ENCODE peak calls at places on chromosomes 12 and 14, in five cellular contexts. S is left ventricle myocardium superior, D is LHCN-M2, T is fibroblast of lung, L is DMS153. Z is an unnamed sample.

GRCh38 chr14:30558362-30558674 is 640 bp upstream of the G2E3 start:
- DNase-seq in S (no peak), D (no peak), T (no peak), L (no peak), Z (no peak)

GRCh38 chr14:105685003-105685402 is 158.6 kb downstream of the TMEM121 start:
- DNase-seq in S (no peak), D (no peak), T (no peak), L (no peak), Z (no peak)

GRCh38 chr12:107395817-107396216 is 289.8 kb upstream of the PWP1 start:
- DNase-seq in S (no peak), D (no peak), T (no peak), L (peak), Z (no peak)

GRCh38 chr14:75427126-75427481 is 718 bp upstream of the JDP2 start:
- DNase-seq in S (peak), D (no peak), T (no peak), L (no peak), Z (no peak)

GRCh38 chr14:73924337-73924736 is 25.6 kb downstream of the FAM161B start:
- DNase-seq in S (no peak), D (no peak), T (peak), L (no peak), Z (no peak)

GRCh38 chr14:49950275-49951250 is 57.7 kb downstream of the ARF6 start:
- DNase-seq in S (no peak), D (peak), T (no peak), L (peak), Z (no peak)

GRCh38 chr14:73251516-73252215 is 14.4 kb downstream of the PAPLN start:
- DNase-seq in S (peak), D (no peak), T (no peak), L (no peak), Z (no peak)

GRCh38 chr14:104202259-104203070 is 64.1 kb downstream of the KIF26A start:
- DNase-seq in S (no peak), D (no peak), T (no peak), L (peak), Z (no peak)

GRCh38 chr12:98678236-98678945 is 33.3 kb downstream of the APAF1 start:
- DNase-seq in S (no peak), D (no peak), T (no peak), L (no peak), Z (no peak)

GRCh38 chr12:57627504-57628279 is 5.3 kb downstream of the B4GALNT1 start:
- DNase-seq in S (no peak), D (no peak), T (no peak), L (no peak), Z (no peak)

GRCh38 chr12:123889000-123889399 is 83.6 kb downstream of the CCDC92 start:
- DNase-seq in S (no peak), D (no peak), T (no peak), L (no peak), Z (no peak)

GRCh38 chr14:31096255-31096654 is 70.1 kb upstream of the STRN3 start:
- DNase-seq in S (no peak), D (no peak), T (peak), L (no peak), Z (no peak)

GRCh38 chr14:60311417-60311816 is 62.4 kb downstream of the PPM1A start:
- DNase-seq in S (no peak), D (peak), T (peak), L (no peak), Z (peak)

GRCh38 chr14:69246331-69246730 is 13.6 kb upstream of the GALNT16 start:
- DNase-seq in S (no peak), D (no peak), T (no peak), L (no peak), Z (no peak)

GRCh38 chr14:54025661-54026060 is 69.0 kb upstream of the BMP4 start:
- DNase-seq in S (no peak), D (peak), T (peak), L (no peak), Z (no peak)

GRCh38 chr12:95553202-95553943 is 2.1 kb upstream of the USP44 start:
- DNase-seq in S (no peak), D (no peak), T (no peak), L (no peak), Z (no peak)

GRCh38 chr14:104228221-104228620 is 89.8 kb downstream of the KIF26A start:
- DNase-seq in S (no peak), D (no peak), T (no peak), L (no peak), Z (no peak)

GRCh38 chr14:72616294-72616693 is 277.6 kb downstream of the DPF3 start:
- DNase-seq in S (peak), D (no peak), T (peak), L (no peak), Z (no peak)

GRCh38 chr12:132392389-132393244 is 63.2 kb upstream of the GALNT9 start:
- DNase-seq in S (no peak), D (no peak), T (no peak), L (no peak), Z (no peak)

GRCh38 chr12:117972341-117972740 is 3.6 kb upstream of the KSR2 start:
- DNase-seq in S (no peak), D (no peak), T (no peak), L (peak), Z (no peak)

GRCh38 chr12:11668611-11669010 is 19.1 kb downstream of the ETV6 start:
- DNase-seq in S (no peak), D (no peak), T (no peak), L (no peak), Z (no peak)

GRCh38 chr14:52402812-52403526 is 88.9 kb downstream of the PTGER2 start:
- DNase-seq in S (no peak), D (peak), T (peak), L (no peak), Z (no peak)

GRCh38 chr12:15782667-15783066 is 6.5 kb downstream of the EPS8 start:
- DNase-seq in S (no peak), D (peak), T (no peak), L (no peak), Z (no peak)

GRCh38 chr12:47085815-47086252 is 6.1 kb upstream of the AMIGO2 start:
- DNase-seq in S (no peak), D (peak), T (peak), L (peak), Z (no peak)

GRCh38 chr14:35287481-35288013 is 4.6 kb upstream of the PSMA6 start:
- DNase-seq in S (no peak), D (no peak), T (no peak), L (no peak), Z (no peak)

GRCh38 chr12:1612196-1612595 is 16.8 kb upstream of the WNT5B start:
- DNase-seq in S (no peak), D (no peak), T (no peak), L (no peak), Z (no peak)

GRCh38 chr12:121872546-121873223 is 14.0 kb upstream of the HPD start:
- DNase-seq in S (peak), D (peak), T (peak), L (peak), Z (no peak)